ENCODE peak calls at places on chromosomes 4 and X, in four cellular contexts. Z is T-helper 17 cell, S is GM12864, L is left lobe of liver. P is an unnamed sample.

GRCh38 chr4:7788687-7789425 is 150.8 kb downstream of the AFAP1 start:
- DNase-seq in Z (no peak), S (no peak), L (no peak), P (no peak)

GRCh38 chr4:48949518-48950207 is 36.4 kb upstream of the CWH43 start:
- DNase-seq in Z (no peak), S (no peak), L (no peak), P (no peak)

GRCh38 chr4:32010221-32010620 is 1290.1 kb downstream of the PCDH7 start:
- DNase-seq in Z (no peak), S (no peak), L (no peak), P (no peak)

GRCh38 chrX:46690818-46691217 is 68.1 kb downstream of the SLC9A7 start:
- DNase-seq in Z (no peak), S (no peak), L (no peak), P (no peak)

GRCh38 chr4:153706519-153706918 is 22.4 kb downstream of the TLR2 start:
- DNase-seq in Z (no peak), S (no peak), L (no peak), P (no peak)

GRCh38 chr4:57148831-57149230 is 38.6 kb upstream of the IGFBP7 start:
- DNase-seq in Z (no peak), S (no peak), L (no peak), P (no peak)

GRCh38 chr4:15470149-15470520 is 453 bp downstream of the CC2D2A start:
- DNase-seq in Z (no peak), S (no peak), L (no peak), P (no peak)

GRCh38 chrX:72475338-72475737 is 97.3 kb downstream of the HDAC8 start:
- DNase-seq in Z (no peak), S (no peak), L (no peak), P (no peak)

GRCh38 chrX:78650906-78651437 is 8.2 kb downstream of the RTL3 start:
- DNase-seq in Z (no peak), S (peak), L (no peak), P (no peak)

GRCh38 chr4:143489116-143489515 is 24.4 kb upstream of the SMARCA5 start:
- DNase-seq in Z (no peak), S (no peak), L (no peak), P (no peak)

GRCh38 chr4:7367361-7367760 is 67.4 kb downstream of the PSAPL1 start:
- DNase-seq in Z (no peak), S (no peak), L (no peak), P (no peak)

GRCh38 chrX:106684207-106684606 is 42.3 kb upstream of the RNF128 start:
- DNase-seq in Z (no peak), S (no peak), L (no peak), P (no peak)

GRCh38 chrX:101219116-101219839 is at the start of gene DRP2:
- DNase-seq in Z (no peak), S (no peak), L (no peak), P (no peak)